ENCODE peak calls at places on chromosomes 1 and 21, in nine cellular contexts. Q, L, V, A, X, E, O, Z and R are unnamed samples. For H3K27me3, the result is how much of the 10 kb centered on the place peaks cover.

GRCh38 chr1:229759037-229759435 is 133.0 kb downstream of the URB2 start:
- DNase-seq in L (no peak), X (no peak), Z (no peak), Q (no peak), O (no peak), E (no peak), V (peak), A (no peak), R (no peak)

GRCh38 chr1:225735252-225736149 is 42.1 kb upstream of the SRP9 start:
- DNase-seq in O (no peak), L (no peak), Z (peak), A (peak), X (peak), E (peak), V (peak), Q (peak), R (peak)

GRCh38 chr1:217965156-217965786 is 319.8 kb upstream of the RRP15 start:
- DNase-seq in Q (no peak), E (no peak), L (no peak), Z (no peak), A (no peak), O (no peak), X (no peak), V (no peak), R (no peak)

GRCh38 chr1:11479375-11479979 is 522 bp downstream of the DISP3 start:
- DNase-seq in E (no peak), X (no peak), A (no peak), O (no peak), Z (no peak), Q (peak), V (no peak), L (no peak), R (no peak)

GRCh38 chr1:66434096-66434495 is 99.9 kb upstream of the SGIP1 start:
- DNase-seq in L (no peak), Z (no peak), V (peak), Q (no peak), O (no peak), X (no peak), E (no peak), A (no peak), R (no peak)

GRCh38 chr1:108829498-108829916 is 27.4 kb downstream of the AKNAD1 start:
- DNase-seq in Q (peak), A (no peak), X (no peak), E (no peak), Z (no peak), O (no peak), L (no peak), V (peak), R (no peak)

GRCh38 chr1:235708390-235708962 is 58.9 kb upstream of the GNG4 start:
- DNase-seq in V (peak), Q (no peak), A (no peak), X (no peak), Z (no peak), L (no peak), E (no peak), O (no peak), R (no peak)

GRCh38 chr1:152774875-152775274 is at the start of gene LCE1F:
- DNase-seq in X (no peak), Z (no peak), L (no peak), O (no peak), A (no peak), Q (no peak), V (no peak), E (no peak), R (no peak)

GRCh38 chr1:156584813-156585212 is 5.3 kb downstream of the TTC24 start:
- DNase-seq in Q (no peak), X (no peak), L (no peak), A (no peak), E (no peak), V (no peak), O (peak), Z (no peak), R (no peak)

GRCh38 chr21:39094847-39095525 is 88.3 kb downstream of the PSMG1 start:
- DNase-seq in E (no peak), Z (no peak), O (peak), Q (peak), V (peak), A (no peak), X (no peak), L (no peak), R (no peak)

GRCh38 chr21:29072873-29073221 is 601 bp downstream of the CCT8 start:
- DNase-seq in X (no peak), V (peak), A (no peak), E (no peak), Z (no peak), O (no peak), Q (peak), L (no peak), R (no peak)

GRCh38 chr1:245859510-245860114 is 647.5 kb downstream of the SMYD3 start:
- DNase-seq in Z (no peak), L (no peak), A (no peak), V (peak), O (no peak), Q (peak), X (no peak), E (no peak), R (no peak)

GRCh38 chr21:46457801-46458314 is 833 bp upstream of the DIP2A start:
- DNase-seq in O (peak), L (no peak), X (peak), E (peak), V (peak), Z (peak), Q (peak), A (no peak), R (no peak)

GRCh38 chr1:229058111-229058551 is 212.8 kb upstream of the RAB4A start:
- DNase-seq in E (no peak), Z (no peak), V (no peak), X (peak), O (no peak), Q (no peak), L (no peak), A (peak), R (no peak)

GRCh38 chr1:59976194-59977074 is 49.9 kb upstream of the CYP2J2 start:
- DNase-seq in A (peak), L (no peak), O (peak), E (peak), X (peak), Q (peak), Z (peak), V (peak), R (peak)

GRCh38 chr1:228687562-228687961 is 47.7 kb upstream of the RHOU start:
- DNase-seq in E (no peak), O (no peak), Z (no peak), X (no peak), A (no peak), V (no peak), Q (no peak), L (no peak), R (no peak)

GRCh38 chr1:74771913-74772515 is 39.1 kb downstream of the TYW3 start:
- DNase-seq in E (no peak), Q (peak), L (no peak), V (peak), X (peak), O (peak), A (no peak), Z (no peak), R (no peak)

GRCh38 chr1:171841050-171841910 is at the start of gene DNM3:
- DNase-seq in L (no peak), A (peak), Q (peak), E (peak), O (peak), Z (peak), V (peak), X (peak), R (peak)

GRCh38 chr1:248872752-248873408 is 14.0 kb upstream of the ZNF692 start:
- DNase-seq in A (peak), Z (peak), X (peak), O (peak), L (no peak), V (peak), Q (peak), E (peak), R (peak)

GRCh38 chr1:52741259-52741658 is 15.0 kb downstream of the ZYG11B start:
- DNase-seq in L (no peak), X (no peak), Q (no peak), E (no peak), Z (no peak), A (no peak), V (no peak), O (no peak), R (no peak)

GRCh38 chr1:3453891-3454810 is at the start of gene ARHGEF16:
- DNase-seq in X (peak), Q (peak), O (peak), Z (peak), A (peak), V (peak), L (no peak), E (no peak), R (no peak)

GRCh38 chr21:42061866-42062542 is 9.1 kb upstream of the UMODL1 start:
- DNase-seq in E (no peak), X (no peak), A (no peak), O (no peak), L (no peak), V (no peak), Z (no peak), Q (no peak), R (no peak)

GRCh38 chr1:235781807-235782206 is 84.9 kb downstream of the LYST start:
- DNase-seq in X (no peak), Q (peak), V (peak), Z (no peak), L (no peak), E (no peak), A (no peak), O (no peak), R (no peak)

DNA sequence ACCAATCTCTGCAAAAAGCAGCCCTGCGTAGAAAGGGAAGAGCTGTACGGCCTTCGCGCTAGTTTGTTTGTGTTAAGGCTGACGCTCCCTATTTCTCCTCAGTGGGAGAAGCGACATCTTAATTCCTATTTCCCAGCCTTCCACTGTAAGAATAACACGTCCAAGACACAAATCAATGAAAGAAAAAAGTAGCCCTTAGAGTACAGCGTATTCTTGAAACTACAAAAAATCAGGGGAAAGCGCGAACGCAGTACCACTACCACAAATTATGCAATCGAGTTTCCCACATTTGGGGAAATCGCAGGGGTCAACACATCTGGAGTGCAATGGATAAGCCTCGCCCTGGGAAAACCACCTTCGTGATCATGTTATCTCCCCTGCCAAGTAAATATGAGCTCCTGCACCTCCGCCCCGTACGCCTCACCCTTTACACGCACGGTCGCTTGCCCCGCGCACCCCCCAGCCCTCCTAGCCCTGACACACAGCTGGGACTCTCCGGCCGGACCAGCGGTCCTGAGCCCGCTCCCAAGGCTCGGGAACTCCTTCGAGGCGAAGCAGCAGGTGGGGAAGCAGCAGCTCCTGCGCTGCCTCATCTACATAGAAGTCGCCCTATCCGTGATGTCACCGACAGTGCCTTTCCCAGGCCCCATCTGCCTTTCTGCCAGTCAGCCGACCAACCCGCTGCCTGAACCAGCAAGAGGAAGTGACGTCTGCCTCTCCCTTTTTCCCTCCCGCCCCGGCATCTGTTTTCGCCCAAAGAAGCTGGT is 94.7 kb downstream of the PPIAL4G start:
- DNase-seq in Z (peak), Q (peak), E (peak), V (peak), A (peak), X (peak), L (peak), O (peak), R (peak)
- TF ChIP-seq POLR2A in Z (no peak), Q (peak), E (peak), V (peak), A (no peak), X (peak), L (peak), O (peak), R (peak)

GRCh38 chr1:239708622-239709021 is 322.3 kb downstream of the CHRM3 start:
- DNase-seq in L (no peak), Z (no peak), X (no peak), A (no peak), E (no peak), O (no peak), V (no peak), Q (no peak), R (no peak)

GRCh38 chr1:239707615-239708014 is 321.2 kb downstream of the CHRM3 start:
- DNase-seq in Q (no peak), O (no peak), Z (no peak), L (no peak), A (no peak), V (no peak), X (no peak), E (no peak), R (no peak)

GRCh38 chr1:239706245-239706892 is 320.0 kb downstream of the CHRM3 start:
- DNase-seq in V (no peak), O (no peak), Z (no peak), A (no peak), X (no peak), L (no peak), E (no peak), Q (no peak), R (no peak)

GRCh38 chr1:239700667-239701066 is 314.3 kb downstream of the CHRM3 start:
- DNase-seq in X (no peak), O (no peak), Z (no peak), E (no peak), V (no peak), Q (no peak), L (no peak), A (no peak), R (no peak)

DNA sequence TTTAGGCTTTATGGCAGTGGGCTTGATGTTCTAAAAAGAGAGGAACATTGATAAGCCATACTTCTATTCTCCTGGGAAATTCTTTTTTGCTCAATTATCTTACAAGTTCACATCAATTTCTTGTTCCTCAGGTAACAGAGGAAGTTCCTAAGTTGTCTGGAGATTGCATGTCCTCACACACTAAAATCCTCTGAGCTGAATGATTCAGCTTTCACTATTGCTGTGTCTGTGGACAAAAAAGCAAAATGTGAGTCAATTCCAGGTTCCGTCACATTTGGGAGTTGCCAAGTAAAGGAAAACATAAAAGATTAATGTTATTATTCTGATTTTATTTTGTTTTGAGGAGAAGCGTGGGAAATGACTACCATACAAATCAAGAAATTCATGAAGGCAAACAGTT is 316.7 kb downstream of the CHRM3 start:
- DNase-seq in Z (no peak), A (no peak), Q (no peak), L (no peak), X (no peak), E (no peak), O (no peak), V (no peak), R (no peak)
- H3K27me3 ChIP-seq in Z (under half), A (under half), Q (under half), L (under half), X (under half), E (under half), O (under half), V (under half), R (under half)

GRCh38 chr1:105795741-105796140 is 1260.7 kb upstream of the PRMT6 start:
- DNase-seq in E (no peak), A (no peak), V (no peak), Q (no peak), Z (no peak), O (no peak), L (no peak), X (no peak), R (no peak)

GRCh38 chr1:105793541-105794146 is 1262.8 kb upstream of the PRMT6 start:
- DNase-seq in E (no peak), Q (no peak), V (no peak), O (peak), X (no peak), L (no peak), Z (no peak), A (no peak), R (no peak)
- TF ChIP-seq CTCF in E (no peak), Q (no peak), V (peak), O (peak), X (peak), L (peak), Z (no peak), A (peak), R (peak)

GRCh38 chr1:145874646-145875045 is 11.0 kb downstream of the ANKRD35 start:
- DNase-seq in E (no peak), X (no peak), Q (no peak), V (no peak), O (no peak), Z (no peak), A (no peak), L (no peak), R (no peak)

GRCh38 chr1:145868232-145868631 is 9.4 kb upstream of the PIAS3 start:
- DNase-seq in A (no peak), Q (no peak), V (no peak), E (no peak), X (no peak), O (no peak), L (no peak), Z (no peak), R (no peak)

GRCh38 chr1:145872421-145872891 is 13.2 kb downstream of the ANKRD35 start:
- DNase-seq in X (peak), V (peak), Q (no peak), A (peak), O (no peak), Z (peak), E (peak), L (no peak), R (peak)

DNA sequence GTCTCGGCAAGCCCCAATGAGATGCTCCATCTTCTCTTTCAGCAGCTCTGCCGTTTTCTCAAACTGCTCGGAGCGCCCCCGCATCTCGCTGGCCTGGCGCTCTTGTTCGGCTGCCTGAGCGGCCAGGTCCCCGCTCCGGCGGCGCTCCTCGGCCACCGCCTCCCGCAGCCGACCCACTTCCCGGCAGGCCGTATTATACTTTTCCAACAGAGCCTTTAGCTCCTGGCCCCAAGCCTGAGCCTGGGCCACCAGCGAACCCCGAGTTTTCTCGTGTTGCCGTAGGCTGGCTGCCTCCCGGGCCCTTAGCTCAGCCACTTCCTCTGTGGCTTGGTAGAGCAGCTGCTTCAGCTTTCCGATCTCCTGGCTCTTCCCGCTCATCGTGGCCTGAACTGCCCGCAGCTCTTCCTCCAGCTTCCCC is 13.1 kb upstream of the PIAS3 start:
- DNase-seq in L (no peak), Z (peak), V (peak), X (no peak), A (no peak), O (no peak), Q (peak), E (no peak), R (peak)
- TF ChIP-seq POLR2A in L (no peak), Z (no peak), V (no peak), X (no peak), A (no peak), O (no peak), Q (no peak), E (no peak), R (no peak)

GRCh38 chr1:2020310-2020655 is 1.1 kb downstream of the GABRD start:
- DNase-seq in L (no peak), O (no peak), E (no peak), Z (no peak), X (no peak), V (no peak), Q (no peak), A (no peak), R (no peak)
- H3K27me3 ChIP-seq in L (half or more), O (half or more), E (half or more), Z (under half), X (under half), V (half or more), Q (under half), A (under half), R (under half)

GRCh38 chr1:153958111-153958960 is at the start of gene CRTC2:
- DNase-seq in O (peak), V (peak), A (peak), X (peak), L (peak), Z (peak), E (peak), Q (peak), R (peak)
- TF ChIP-seq CTCF in O (peak), V (peak), A (no peak), X (no peak), L (no peak), Z (no peak), E (no peak), Q (no peak), R (no peak)

GRCh38 chr1:47761974-47762373 is 235.2 kb downstream of the TRABD2B start:
- DNase-seq in X (no peak), L (no peak), A (no peak), Z (no peak), Q (no peak), E (no peak), V (no peak), O (no peak), R (no peak)
- TF ChIP-seq POLR2A in X (no peak), L (no peak), A (no peak), Z (no peak), Q (no peak), E (no peak), V (no peak), O (no peak), R (no peak)

GRCh38 chr1:21366288-21366687 is 73.6 kb upstream of the NBPF3 start:
- DNase-seq in V (no peak), Q (no peak), E (no peak), X (no peak), L (no peak), O (no peak), Z (no peak), A (no peak), R (no peak)
- H3K27me3 ChIP-seq in V (under half), Q (under half), E (under half), X (under half), L (under half), O (under half), Z (under half), A (under half), R (under half)